ENCODE peak calls at places on chromosomes 6 and 20, in six cellular contexts. F is neural progenitor cell, O is GM23338, M is MM.1S, R is PC-3, S is GM23248. D is an unnamed sample. For H3F3A, the result is how much of the 10 kb centered on the place peaks cover.

GRCh38 chr6:11608600-11609323 is 71.2 kb downstream of the TMEM170B start:
- DNase-seq in F (no peak), O (no peak), M (no peak), R (no peak), S (no peak), D (no peak)

GRCh38 chr6:166488081-166488685 is 98.3 kb downstream of the RAMACL start:
- DNase-seq in F (peak), O (no peak), M (peak), R (no peak), S (peak), D (no peak)

GRCh38 chr6:15479761-15480160 is 183.1 kb downstream of the DTNBP1 start:
- DNase-seq in F (no peak), O (no peak), M (no peak), R (peak), S (peak), D (no peak)

GRCh38 chr20:8129211-8129986 is 2.7 kb upstream of the PLCB1 start:
- DNase-seq in F (no peak), O (no peak), M (no peak), R (no peak), S (no peak), D (no peak)

GRCh38 chr6:74282143-74282689 is 586.2 kb downstream of the CD109 start:
- DNase-seq in F (no peak), O (no peak), M (no peak), R (no peak), S (no peak), D (no peak)

GRCh38 chr6:9766240-9766915 is 648.5 kb downstream of the TFAP2A start:
- DNase-seq in F (no peak), O (no peak), M (no peak), R (peak), S (peak), D (peak)

GRCh38 chr20:46043556-46043955 is 14.5 kb downstream of the SLC12A5 start:
- DNase-seq in F (no peak), O (no peak), M (no peak), R (no peak), S (no peak), D (no peak)

GRCh38 chr6:39365281-39366074 is 43.0 kb upstream of the KCNK16 start:
- DNase-seq in F (no peak), O (no peak), M (no peak), R (peak), S (peak), D (no peak)

GRCh38 chr20:10427060-10427692 is 6.8 kb downstream of the MKKS start:
- DNase-seq in F (peak), O (peak), M (peak), R (peak), S (peak), D (peak)

GRCh38 chr6:32761084-32761483 is 2.2 kb downstream of the HLA-DQB2 start:
- DNase-seq in F (no peak), O (no peak), M (no peak), R (no peak), S (no peak), D (no peak)

GRCh38 chr6:53059648-53060589 is 5.3 kb upstream of the FBXO9 start:
- DNase-seq in F (peak), O (no peak), M (no peak), R (no peak), S (peak), D (no peak)

GRCh38 chr6:163324326-163324927 is 90.1 kb upstream of the QKI start:
- DNase-seq in F (no peak), O (no peak), M (no peak), R (peak), S (peak), D (no peak)

GRCh38 chr6:26240157-26240980 is 124.6 kb upstream of the BTN3A2 start:
- DNase-seq in F (peak), O (peak), M (no peak), R (no peak), S (peak), D (no peak)

GRCh38 chr6:112501705-112502104 is 154.6 kb downstream of the RFPL4B start:
- DNase-seq in F (peak), O (peak), M (no peak), R (no peak), S (no peak), D (no peak)

GRCh38 chr6:16496982-16497823 is 258.8 kb downstream of the GMPR start:
- DNase-seq in F (peak), O (peak), M (no peak), R (no peak), S (no peak), D (no peak)

GRCh38 chr6:36118550-36119107 is 11.7 kb upstream of the MAPK13 start:
- DNase-seq in F (no peak), O (no peak), M (no peak), R (peak), S (peak), D (peak)

GRCh38 chr6:92623441-92623840 is 795.9 kb downstream of the EPHA7 start:
- DNase-seq in F (no peak), O (no peak), M (no peak), R (no peak), S (no peak), D (no peak)

GRCh38 chr20:14384411-14384810 is 47.0 kb upstream of the FLRT3 start:
- DNase-seq in F (no peak), O (no peak), M (no peak), R (peak), S (peak), D (no peak)

GRCh38 chr20:31720486-31721407 is 1.9 kb downstream of the BCL2L1 start:
- DNase-seq in F (no peak), O (peak), M (peak), R (peak), S (no peak), D (no peak)

GRCh38 chr20:50169329-50169823 is 15.9 kb upstream of the PEDS1 start:
- DNase-seq in F (peak), O (peak), M (peak), R (peak), S (peak), D (peak)

GRCh38 chr6:153092082-153093013 is 38.7 kb downstream of the RGS17 start:
- DNase-seq in F (no peak), O (no peak), M (no peak), R (peak), S (peak), D (peak)

GRCh38 chr6:142945446-142946180 is 637 bp upstream of the HIVEP2 start:
- DNase-seq in F (peak), O (peak), M (peak), R (no peak), S (peak), D (peak)

GRCh38 chr6:54310377-54311152 is 2.3 kb downstream of the TINAG start:
- DNase-seq in F (no peak), O (no peak), M (no peak), R (no peak), S (no peak), D (no peak)

GRCh38 chr6:54307412-54308036 is 717 bp upstream of the TINAG start:
- DNase-seq in F (no peak), O (no peak), M (no peak), R (peak), S (no peak), D (no peak)

GRCh38 chr6:54308677-54309315 is 555 bp downstream of the TINAG start:
- DNase-seq in F (no peak), O (no peak), M (no peak), R (no peak), S (no peak), D (no peak)

DNA sequence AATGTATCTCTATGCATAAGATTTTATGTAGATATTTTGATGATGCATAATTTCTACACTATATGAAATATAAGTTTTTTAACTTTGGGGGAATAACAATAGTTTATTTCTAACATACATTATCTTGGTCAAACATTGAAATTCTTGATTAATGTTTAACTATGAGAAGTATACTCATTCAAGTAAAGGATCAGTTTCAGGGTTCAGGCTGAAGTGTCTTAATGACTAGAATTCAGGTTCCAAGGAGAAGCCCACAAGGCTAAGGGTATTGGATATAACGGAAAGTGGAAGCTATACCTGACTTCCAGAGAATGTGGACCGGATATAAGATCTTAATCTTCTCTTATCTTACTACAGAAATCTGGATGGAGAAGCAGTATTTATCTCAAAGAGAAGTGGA is at the start of gene TINAG:
- DNase-seq in F (no peak), O (no peak), M (no peak), R (no peak), S (no peak), D (no peak)
- H3F3A ChIP-seq in F (under half), O (under half), M (under half), R (under half), S (under half), D (under half)

DNA sequence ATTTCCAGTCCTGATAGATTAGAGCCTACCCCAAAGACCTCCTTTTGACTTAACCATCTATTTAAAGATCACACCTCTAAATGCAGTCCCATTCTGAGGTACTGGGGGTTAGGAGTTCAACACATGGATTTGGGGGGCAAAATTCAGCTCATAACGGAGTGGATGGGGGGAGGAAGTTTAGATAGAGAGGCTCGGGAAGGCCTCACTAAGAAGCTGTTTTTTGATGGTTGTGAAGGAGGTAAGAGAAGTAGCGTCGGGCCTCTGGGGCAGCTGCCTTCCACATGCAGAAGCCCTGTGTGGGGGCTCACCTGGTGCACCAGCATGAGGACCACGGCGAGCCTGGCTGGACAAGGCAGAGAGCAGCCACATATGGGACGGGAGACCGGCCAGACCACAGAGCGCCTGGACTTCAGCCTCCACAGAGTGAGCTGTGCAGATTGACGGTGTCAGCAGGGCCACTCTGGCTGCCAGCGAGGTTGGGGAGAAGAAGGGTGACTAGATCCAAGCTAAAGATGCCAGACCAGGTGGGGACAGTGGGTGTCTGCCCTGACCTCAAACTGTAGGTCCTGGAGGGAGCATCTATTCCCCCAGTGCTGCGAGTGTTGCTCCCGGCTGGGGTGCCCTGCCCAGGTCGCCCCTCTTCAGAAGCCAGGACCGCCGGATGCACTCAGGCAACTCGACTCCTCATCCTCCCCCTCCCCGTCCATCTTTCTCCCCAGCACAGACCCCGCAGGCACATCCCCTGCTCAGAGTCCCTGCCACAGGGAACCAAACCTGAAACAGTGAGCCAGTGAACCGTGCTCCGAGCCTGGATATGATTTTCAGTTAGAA is 5.1 kb upstream of the SYNJ2 start:
- DNase-seq in F (no peak), O (no peak), M (no peak), R (no peak), S (no peak), D (no peak)
- TF ChIP-seq EZH2 in F (no peak), O (no peak), M (no peak), R (no peak), S (no peak), D (no peak)

GRCh38 chr6:47437592-47437991 is 40.0 kb upstream of the CD2AP start:
- DNase-seq in F (no peak), O (no peak), M (no peak), R (no peak), S (no peak), D (no peak)
- H2AFZ ChIP-seq in F (no peak), O (peak), M (no peak), R (no peak), S (no peak), D (no peak)

DNA sequence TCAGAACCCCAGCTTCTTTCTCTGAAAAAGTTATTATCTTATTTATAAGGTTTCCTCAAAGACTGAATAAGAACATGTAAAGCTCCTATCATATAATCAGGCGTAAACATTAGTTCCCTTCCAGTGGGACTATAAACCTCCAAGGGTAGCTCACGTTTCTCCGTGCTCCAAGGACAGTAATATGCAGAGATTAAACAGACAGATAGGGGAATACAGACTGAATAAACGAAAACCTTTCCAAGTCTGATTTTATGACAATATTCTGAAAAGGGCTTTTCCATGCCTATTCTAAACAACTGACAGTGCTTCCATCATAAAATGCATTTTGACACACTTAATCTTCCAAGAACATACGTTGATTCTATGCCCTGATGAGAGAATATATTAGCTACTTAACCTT is 22.8 kb downstream of the BACH2 start:
- DNase-seq in F (no peak), O (no peak), M (no peak), R (no peak), S (no peak), D (no peak)
- H3F3A ChIP-seq in F (under half), O (under half), M (under half), R (under half), S (under half), D (under half)

D was measured in PC-9.